ENCODE peak calls at places on chromosomes 5 and 9, in four cellular contexts. C is right atrium auricular region; W is CD8-positive, alpha-beta memory T cell; Q is ascending aorta. Y is an unnamed sample.

GRCh38 chr9:9112001-9112725 is 1312.6 kb upstream of the DMAC1 start:
- DNase-seq in C (no peak), W (no peak), Q (no peak), Y (no peak)

GRCh38 chr5:139415221-139415861 is 11.5 kb upstream of the SPATA24 start:
- DNase-seq in C (no peak), W (no peak), Q (no peak), Y (peak; percentile 62)

GRCh38 chr9:133821606-133822438 is 83.7 kb upstream of the SARDH start:
- DNase-seq in C (no peak), W (no peak), Q (no peak), Y (no peak)

GRCh38 chr9:81534138-81534865 is 155.0 kb downstream of the TLE1 start:
- DNase-seq in C (no peak), W (no peak), Q (no peak), Y (no peak)

GRCh38 chr9:130698514-130698913 is 4.9 kb downstream of the EXOSC2 start:
- DNase-seq in C (no peak), W (no peak), Q (no peak), Y (no peak)

GRCh38 chr9:93810028-93810971 is 144.9 kb downstream of the BARX1 start:
- DNase-seq in C (no peak), W (no peak), Q (no peak), Y (peak; percentile 56)

GRCh38 chr5:27561408-27561807 is 523.0 kb upstream of the CDH9 start:
- DNase-seq in C (no peak), W (no peak), Q (no peak), Y (no peak)

GRCh38 chr5:42984307-42984706 is 55.8 kb downstream of the ANXA2R start:
- DNase-seq in C (no peak), W (no peak), Q (no peak), Y (no peak)

GRCh38 chr9:132585954-132586829 is 3.8 kb downstream of the BARHL1 start:
- DNase-seq in C (no peak), W (no peak), Q (no peak), Y (no peak)

GRCh38 chr5:127561254-127561653 is 43.8 kb downstream of the PRRC1 start:
- DNase-seq in C (no peak), W (no peak), Q (no peak), Y (no peak)

GRCh38 chr5:144577676-144578075 is 407.0 kb downstream of the KCTD16 start:
- DNase-seq in C (no peak), W (no peak), Q (no peak), Y (no peak)

GRCh38 chr5:43210570-43210969 is 18.5 kb downstream of the NIM1K start:
- DNase-seq in C (no peak), W (no peak), Q (no peak), Y (no peak)

GRCh38 chr5:17732351-17732923 is 98.2 kb downstream of the TAF11L14 start:
- DNase-seq in C (no peak), W (no peak), Q (no peak), Y (no peak)

GRCh38 chr5:57172466-57172961 is 1.3 kb upstream of the GPBP1 start:
- DNase-seq in C (no peak), W (peak; percentile 60), Q (no peak), Y (no peak)

GRCh38 chr9:124132671-124133147 is 121.1 kb downstream of the LHX2 start:
- DNase-seq in C (no peak), W (no peak), Q (no peak), Y (no peak)

GRCh38 chr9:134293576-134294227 is 32.6 kb upstream of the RXRA start:
- DNase-seq in C (no peak), W (no peak), Q (no peak), Y (no peak)

GRCh38 chr5:91641730-91642350 is 258.7 kb upstream of the ARRDC3 start:
- DNase-seq in C (no peak), W (peak; percentile 20), Q (no peak), Y (no peak)

GRCh38 chr5:151637676-151638075 is 46.5 kb upstream of the FAT2 start:
- DNase-seq in C (no peak), W (no peak), Q (no peak), Y (no peak)

GRCh38 chr5:5164158-5164557 is 24.0 kb downstream of the ADAMTS16 start:
- DNase-seq in C (no peak), W (no peak), Q (no peak), Y (no peak)

GRCh38 chr9:124251188-124251587 is 6.6 kb upstream of the NEK6 start:
- DNase-seq in C (no peak), W (no peak), Q (no peak), Y (no peak)

GRCh38 chr9:19193029-19193324 is 37.5 kb upstream of the DENND4C start:
- DNase-seq in C (no peak), W (no peak), Q (no peak), Y (no peak)

GRCh38 chr5:38796000-38796738 is 49.6 kb upstream of the OSMR start:
- DNase-seq in C (no peak), W (no peak), Q (no peak), Y (no peak)

GRCh38 chr5:139639619-139640431 is 8.3 kb upstream of the CXXC5 start:
- DNase-seq in C (peak; percentile 59), W (no peak), Q (no peak), Y (no peak)

GRCh38 chr5:190366-191035 is 794 bp upstream of the LRRC14B start:
- DNase-seq in C (no peak), W (no peak), Q (no peak), Y (no peak)

GRCh38 chr9:36398745-36399144 is 1.3 kb downstream of the RNF38 start:
- DNase-seq in C (no peak), W (no peak), Q (no peak), Y (no peak)

GRCh38 chr9:34377402-34377741 is 674 bp upstream of the MYORG start:
- DNase-seq in C (peak; percentile 59), W (no peak), Q (no peak), Y (no peak)

GRCh38 chr9:15722888-15723287 is 170.0 kb downstream of the CCDC171 start:
- DNase-seq in C (no peak), W (no peak), Q (no peak), Y (no peak)

GRCh38 chr5:113122053-113122452 is 145.5 kb downstream of the DCP2 start:
- DNase-seq in C (peak; percentile 89), W (no peak), Q (no peak), Y (no peak)

GRCh38 chr5:35029333-35029732 is 18.4 kb downstream of the AGXT2 start:
- DNase-seq in C (no peak), W (no peak), Q (no peak), Y (no peak)

GRCh38 chr5:167678457-167678856 is 613.0 kb upstream of the WWC1 start:
- DNase-seq in C (no peak), W (no peak), Q (no peak), Y (no peak)

GRCh38 chr9:93121316-93122241 is 12.5 kb downstream of the NINJ1 start:
- DNase-seq in C (no peak), W (no peak), Q (no peak), Y (peak; percentile 69)

GRCh38 chr9:15222313-15222712 is 84.7 kb downstream of the TTC39B start:
- DNase-seq in C (no peak), W (no peak), Q (no peak), Y (no peak)

GRCh38 chr5:95871407-95871806 is 48.9 kb upstream of the GLRX start:
- DNase-seq in C (no peak), W (no peak), Q (no peak), Y (no peak)

GRCh38 chr5:128241071-128241695 is 157.6 kb downstream of the SLC12A2 start:
- DNase-seq in C (no peak), W (no peak), Q (no peak), Y (no peak)

GRCh38 chr9:122518226-122518625 is 715 bp upstream of the OR1J4 start:
- DNase-seq in C (no peak), W (no peak), Q (no peak), Y (no peak)

GRCh38 chr5:157581870-157582269 is 6.3 kb upstream of the ADAM19 start:
- DNase-seq in C (no peak), W (no peak), Q (no peak), Y (no peak)

GRCh38 chr5:21680196-21680595 is 1172.9 kb downstream of the CDH12 start:
- DNase-seq in C (no peak), W (no peak), Q (no peak), Y (no peak)

GRCh38 chr9:1083325-1083913 is 33.3 kb downstream of the DMRT2 start:
- DNase-seq in C (no peak), W (no peak), Q (no peak), Y (no peak)

GRCh38 chr5:116046261-116046660 is 14.0 kb downstream of the ARL14EPL start:
- DNase-seq in C (no peak), W (no peak), Q (no peak), Y (no peak)

GRCh38 chr5:1793966-1794895 is 5.4 kb downstream of the MRPL36 start:
- DNase-seq in C (no peak), W (no peak), Q (no peak), Y (no peak)
- H3K4me3 ChIP-seq in C (no peak overlapping the region), W (no peak overlapping the region), Q (no peak overlapping the region), Y (no peak overlapping the region)

DNA sequence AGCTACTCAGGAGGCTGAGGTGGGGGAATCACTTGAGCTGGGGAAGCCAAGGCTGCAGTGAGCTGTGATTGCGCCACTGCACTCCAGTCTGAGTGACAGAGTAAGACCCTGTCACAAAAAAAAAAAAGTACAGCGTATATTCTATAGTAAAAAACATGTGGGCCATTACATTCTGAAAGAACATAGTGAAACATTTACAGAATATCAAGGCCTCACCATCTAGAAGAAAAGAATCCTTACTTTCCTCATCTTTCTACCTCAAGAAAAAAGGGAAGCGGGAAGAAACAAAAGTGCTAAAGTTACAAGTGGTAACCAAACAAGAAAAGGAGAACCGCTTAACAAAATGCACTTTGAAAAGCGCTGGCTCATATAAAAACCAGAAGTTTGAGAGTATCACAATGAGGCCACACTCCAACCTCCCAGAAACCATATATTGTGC is 5.7 kb upstream of the SYK start:
- DNase-seq in C (no peak), W (no peak), Q (no peak), Y (no peak)
- H3K4me3 ChIP-seq in C (no peak overlapping the region), W (no peak overlapping the region), Q (no peak overlapping the region), Y (no peak overlapping the region)

DNA sequence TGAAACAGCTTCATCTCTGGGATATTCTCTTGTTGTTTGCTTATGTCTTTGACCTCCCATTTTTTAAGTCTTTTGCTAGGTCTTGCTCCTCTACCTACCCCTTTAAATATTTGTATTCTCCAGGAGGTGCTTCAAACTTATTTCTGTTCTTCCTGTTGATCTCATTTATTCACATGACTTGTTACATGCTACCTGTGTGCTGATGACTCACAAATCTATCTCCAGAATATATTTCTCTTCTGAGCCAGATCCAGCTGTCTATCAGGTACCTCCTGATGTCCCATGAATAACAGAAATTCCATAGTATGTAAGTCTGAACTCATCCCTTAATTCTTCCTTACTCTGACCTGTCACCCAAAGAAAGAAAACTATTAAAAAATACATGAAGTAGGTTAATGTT is 11.0 kb downstream of the NIPBL start:
- DNase-seq in C (no peak), W (no peak), Q (no peak), Y (no peak)
- H3K4me3 ChIP-seq in C (no peak overlapping the region), W (no peak overlapping the region), Q (no peak overlapping the region), Y (no peak overlapping the region)

GRCh38 chr9:38026840-38027527 is 42.0 kb downstream of the SHB start:
- DNase-seq in C (no peak), W (no peak), Q (no peak), Y (no peak)
- H3K4me3 ChIP-seq in C (no peak overlapping the region), W (no peak overlapping the region), Q (no peak overlapping the region), Y (peak overlapping the region; percentile 4)

Y was measured in coronary artery.